ENCODE peak calls at places on chromosomes 3 and 15, in six cellular contexts. A is EL; E is LoVo; V is cardiac muscle cell; P is neuronal stem cell; M is CD8-positive, alpha-beta memory T cell. Q is an unnamed sample.

GRCh38 chr15:67840747-67841634 is 1.1 kb upstream of the RNU6-1 start:
- DNase-seq in V (peak), P (no peak), E (no peak), M (no peak), A (peak), Q (peak)

GRCh38 chr15:68316061-68316804 is 38.7 kb downstream of the FEM1B start:
- DNase-seq in P (no peak), V (peak), M (no peak), E (no peak), A (no peak), Q (no peak)

GRCh38 chr3:139988472-139988871 is 53.5 kb downstream of the CLSTN2 start:
- DNase-seq in E (no peak), M (no peak), A (no peak), P (no peak), V (no peak), Q (no peak)

GRCh38 chr3:191120447-191121304 is 78.4 kb upstream of the OSTN start:
- DNase-seq in A (no peak), V (no peak), E (no peak), M (no peak), P (no peak), Q (no peak)

GRCh38 chr3:27423463-27423862 is 54.3 kb upstream of the NEK10 start:
- DNase-seq in V (peak), E (no peak), A (peak), P (no peak), M (no peak), Q (no peak)

GRCh38 chr3:117059054-117059989 is 349.7 kb downstream of the TUSC7 start:
- DNase-seq in A (peak), P (no peak), V (peak), M (no peak), E (peak), Q (peak)

GRCh38 chr3:127690106-127690505 is 17.4 kb downstream of the ABTB1 start:
- DNase-seq in E (peak), P (no peak), A (peak), V (peak), M (no peak), Q (peak)

GRCh38 chr3:101513419-101513986 is 491 bp upstream of the SENP7 start:
- DNase-seq in P (no peak), A (no peak), E (no peak), V (no peak), M (no peak), Q (no peak)

GRCh38 chr15:49847937-49848823 is 227.3 kb downstream of the DTWD1 start:
- DNase-seq in A (peak), M (no peak), V (peak), E (no peak), P (no peak), Q (no peak)

GRCh38 chr3:11944052-11944673 is 60.0 kb upstream of the SYN2 start:
- DNase-seq in E (peak), M (no peak), V (peak), P (no peak), A (peak), Q (peak)

GRCh38 chr3:31890007-31890406 is 91.1 kb downstream of the OSBPL10 start:
- DNase-seq in E (no peak), M (no peak), V (no peak), A (no peak), P (no peak), Q (no peak)

Q was measured in hepatocyte.